ENCODE peak calls at places on chromosomes 5 and 9, in six cellular contexts. H is fibroblast of mammary gland, K is chondrocyte, U is occipital lobe, Q is H1, S is Calu3. L is an unnamed sample.

GRCh38 chr9:118595719-118596305 is 773.4 kb downstream of the BRINP1 start:
- DNase-seq in H (peak; percentile 59), K (no peak), U (peak; percentile 44), Q (peak; percentile 25), S (peak; percentile 0), L (peak; percentile 43)

GRCh38 chr9:121299467-121300282 is 31.7 kb downstream of the GSN start:
- DNase-seq in H (no peak), K (peak; percentile 90), U (peak; percentile 38), Q (no peak), S (no peak), L (peak; percentile 57)

GRCh38 chr9:129451089-129451656 is 169.7 kb downstream of the C9orf50 start:
- DNase-seq in H (no peak), K (no peak), U (no peak), Q (no peak), S (no peak), L (no peak)

GRCh38 chr9:134943411-134943810 is 25.7 kb upstream of the FCN1 start:
- DNase-seq in H (no peak), K (peak; percentile 55), U (no peak), Q (no peak), S (no peak), L (no peak)

GRCh38 chr9:77019010-77019809 is at the start of gene FOXB2:
- DNase-seq in H (no peak), K (no peak), U (no peak), Q (no peak), S (no peak), L (no peak)

GRCh38 chr5:62538017-62538942 is 40.3 kb upstream of the LRRC70 start:
- DNase-seq in H (peak; percentile 93), K (no peak), U (no peak), Q (no peak), S (no peak), L (no peak)

GRCh38 chr5:103428411-103428871 is 134.1 kb downstream of the NUDT12 start:
- DNase-seq in H (no peak), K (peak; percentile 85), U (peak; percentile 3), Q (no peak), S (peak; percentile 49), L (no peak)

GRCh38 chr9:71619926-71620325 is 148.4 kb downstream of the CEMIP2 start:
- DNase-seq in H (no peak), K (no peak), U (no peak), Q (no peak), S (no peak), L (no peak)

GRCh38 chr5:28402590-28403301 is 1364.4 kb upstream of the CDH9 start:
- DNase-seq in H (no peak), K (no peak), U (no peak), Q (no peak), S (no peak), L (no peak)

GRCh38 chr9:98997580-98997979 is 53.9 kb downstream of the COL15A1 start:
- DNase-seq in H (peak; percentile 89), K (no peak), U (no peak), Q (no peak), S (no peak), L (no peak)

GRCh38 chr9:112894699-112895098 is 4.0 kb upstream of the SLC46A2 start:
- DNase-seq in H (peak; percentile 38), K (no peak), U (no peak), Q (no peak), S (no peak), L (no peak)

GRCh38 chr5:7897014-7897600 is 28.2 kb downstream of the MTRR start:
- DNase-seq in H (peak; percentile 81), K (no peak), U (no peak), Q (peak; percentile 9), S (peak; percentile 56), L (peak; percentile 46)

GRCh38 chr5:141878186-141878770 is at the start of gene PCDH1:
- DNase-seq in H (no peak), K (no peak), U (peak; percentile 57), Q (no peak), S (peak; percentile 69), L (peak; percentile 64)

GRCh38 chr5:16578474-16578883 is 38.3 kb downstream of the RETREG1 start:
- DNase-seq in H (no peak), K (no peak), U (no peak), Q (no peak), S (no peak), L (no peak)

GRCh38 chr5:96790851-96791513 is 16.8 kb downstream of the ERAP1 start:
- DNase-seq in H (peak; percentile 43), K (no peak), U (no peak), Q (no peak), S (no peak), L (no peak)

GRCh38 chr5:138354926-138355378 is 2.5 kb downstream of the KDM3B start:
- DNase-seq in H (peak; percentile 93), K (no peak), U (peak; percentile 9), Q (no peak), S (peak; percentile 57), L (no peak)

GRCh38 chr5:171540865-171541264 is 121.4 kb downstream of the FGF18 start:
- DNase-seq in H (no peak), K (no peak), U (no peak), Q (no peak), S (no peak), L (no peak)

GRCh38 chr5:83564069-83564749 is 92.7 kb downstream of the VCAN start:
- DNase-seq in H (peak; percentile 67), K (no peak), U (no peak), Q (no peak), S (no peak), L (no peak)

GRCh38 chr5:96219580-96220281 is 213.3 kb downstream of the PCSK1 start:
- DNase-seq in H (peak; percentile 86), K (no peak), U (peak; percentile 7), Q (no peak), S (no peak), L (no peak)

GRCh38 chr9:101184813-101185278 is 156.3 kb downstream of the PLPPR1 start:
- DNase-seq in H (no peak), K (no peak), U (no peak), Q (no peak), S (no peak), L (no peak)

GRCh38 chr9:79946718-79947117 is 375.0 kb downstream of the TLE4 start:
- DNase-seq in H (no peak), K (no peak), U (no peak), Q (no peak), S (no peak), L (no peak)

GRCh38 chr5:141150215-141150992 is 547 bp downstream of the PCDHB6 start:
- DNase-seq in H (no peak), K (no peak), U (no peak), Q (no peak), S (no peak), L (no peak)

GRCh38 chr5:151699071-151699901 is 12.6 kb upstream of the SPARC start:
- DNase-seq in H (peak; percentile 99), K (peak; percentile 96), U (no peak), Q (no peak), S (peak; percentile 21), L (no peak)

GRCh38 chr5:133370904-133371303 is 241.4 kb downstream of the FSTL4 start:
- DNase-seq in H (no peak), K (no peak), U (no peak), Q (no peak), S (no peak), L (no peak)

GRCh38 chr9:106420511-106420944 is 442.4 kb upstream of the ZNF462 start:
- DNase-seq in H (no peak), K (no peak), U (no peak), Q (no peak), S (peak; percentile 26), L (no peak)

GRCh38 chr9:113538131-113538530 is 74.6 kb downstream of the RGS3 start:
- DNase-seq in H (no peak), K (no peak), U (no peak), Q (no peak), S (no peak), L (no peak)

GRCh38 chr5:143403357-143403606 is 204 bp downstream of the NR3C1 start:
- DNase-seq in H (no peak), K (no peak), U (no peak), Q (no peak), S (no peak), L (no peak)

GRCh38 chr9:123597926-123598556 is 242.0 kb downstream of the CRB2 start:
- DNase-seq in H (no peak), K (no peak), U (no peak), Q (no peak), S (no peak), L (no peak)

GRCh38 chr5:149990518-149991376 is 9.7 kb downstream of the TIGD6 start:
- DNase-seq in H (peak; percentile 74), K (no peak), U (no peak), Q (no peak), S (peak; percentile 80), L (peak; percentile 71)

GRCh38 chr5:127417534-127417933 is 99.9 kb upstream of the PRRC1 start:
- DNase-seq in H (no peak), K (no peak), U (no peak), Q (no peak), S (no peak), L (no peak)